ENCODE peak calls at places on chromosomes 1 and 21, in nine cellular contexts. One of them, this sample, is unnamed.

GRCh38 chr1:237684236-237684635 is 206.5 kb downstream of the ZP4 start:
- DNase-seq in neural crest cell: no peak
- DNase-seq in HTR-8/SVneo: no peak
- DNase-seq in DMS 273 treated with DMSO at 0.1 percent for 48 hours: no peak
- DNase-seq in nucleus accumbens: no peak
- DNase-seq in T-cell: no peak
- DNase-seq in stomach: no peak
- DNase-seq in NCI-H82: no peak
- DNase-seq in activated CD4-positive, alpha-beta T cell treated with anti-CD3 and anti-CD28 coated beads, Interleukin-2, amount 10 ng/mL, durations not matched to agents 7 days and 5 days: no peak
- DNase-seq in this sample: no peak

GRCh38 chr1:210049616-210050015 is 111.6 kb downstream of the SYT14 start:
- DNase-seq in HTR-8/SVneo: no peak
- DNase-seq in T-cell: no peak
- DNase-seq in NCI-H82: no peak
- DNase-seq in neural crest cell: no peak
- DNase-seq in nucleus accumbens: no peak
- DNase-seq in stomach: no peak
- DNase-seq in DMS 273 treated with DMSO at 0.1 percent for 48 hours: no peak
- DNase-seq in activated CD4-positive, alpha-beta T cell treated with anti-CD3 and anti-CD28 coated beads, Interleukin-2, amount 10 ng/mL, durations not matched to agents 7 days and 5 days: no peak
- DNase-seq in this sample: no peak

GRCh38 chr21:44984792-44985440 is 45.1 kb downstream of the SLX9 start:
- DNase-seq in stomach: no peak
- DNase-seq in NCI-H82: no peak
- DNase-seq in neural crest cell: no peak
- DNase-seq in nucleus accumbens: no peak
- DNase-seq in DMS 273 treated with DMSO at 0.1 percent for 48 hours: no peak
- DNase-seq in HTR-8/SVneo: no peak
- DNase-seq in activated CD4-positive, alpha-beta T cell treated with anti-CD3 and anti-CD28 coated beads, Interleukin-2, amount 10 ng/mL, durations not matched to agents 7 days and 5 days: no peak
- DNase-seq in T-cell: no peak
- DNase-seq in this sample: no peak

GRCh38 chr1:228276901-228277490 is 69.2 kb downstream of the OBSCN start:
- DNase-seq in neural crest cell: no peak
- DNase-seq in NCI-H82: no peak
- DNase-seq in HTR-8/SVneo: no peak
- DNase-seq in stomach: no peak
- DNase-seq in T-cell: no peak
- DNase-seq in nucleus accumbens: no peak
- DNase-seq in activated CD4-positive, alpha-beta T cell treated with anti-CD3 and anti-CD28 coated beads, Interleukin-2, amount 10 ng/mL, durations not matched to agents 7 days and 5 days: no peak
- DNase-seq in DMS 273 treated with DMSO at 0.1 percent for 48 hours: no peak
- DNase-seq in this sample: no peak

GRCh38 chr1:197173571-197174482 is 27.4 kb upstream of the ASPM start:
- DNase-seq in T-cell: no peak
- DNase-seq in DMS 273 treated with DMSO at 0.1 percent for 48 hours: no peak
- DNase-seq in stomach: no peak
- DNase-seq in activated CD4-positive, alpha-beta T cell treated with anti-CD3 and anti-CD28 coated beads, Interleukin-2, amount 10 ng/mL, durations not matched to agents 7 days and 5 days: no peak
- DNase-seq in HTR-8/SVneo: no peak
- DNase-seq in nucleus accumbens: no peak
- DNase-seq in NCI-H82: no peak
- DNase-seq in neural crest cell: no peak
- DNase-seq in this sample: no peak

GRCh38 chr21:38388219-38388618 is 110.1 kb downstream of the ERG start:
- DNase-seq in activated CD4-positive, alpha-beta T cell treated with anti-CD3 and anti-CD28 coated beads, Interleukin-2, amount 10 ng/mL, durations not matched to agents 7 days and 5 days: no peak
- DNase-seq in HTR-8/SVneo: no peak
- DNase-seq in neural crest cell: no peak
- DNase-seq in stomach: no peak
- DNase-seq in T-cell: no peak
- DNase-seq in nucleus accumbens: no peak
- DNase-seq in DMS 273 treated with DMSO at 0.1 percent for 48 hours: no peak
- DNase-seq in NCI-H82: no peak
- DNase-seq in this sample: no peak

GRCh38 chr21:42377211-42377950 is 11.0 kb upstream of the TFF1 start:
- DNase-seq in activated CD4-positive, alpha-beta T cell treated with anti-CD3 and anti-CD28 coated beads, Interleukin-2, amount 10 ng/mL, durations not matched to agents 7 days and 5 days: no peak
- DNase-seq in NCI-H82: no peak
- DNase-seq in T-cell: no peak
- DNase-seq in nucleus accumbens: no peak
- DNase-seq in neural crest cell: no peak
- DNase-seq in DMS 273 treated with DMSO at 0.1 percent for 48 hours: no peak
- DNase-seq in HTR-8/SVneo: no peak
- DNase-seq in stomach: no peak
- DNase-seq in this sample: no peak

GRCh38 chr21:20790113-20790512 is 208.1 kb upstream of the NCAM2 start:
- DNase-seq in stomach: no peak
- DNase-seq in DMS 273 treated with DMSO at 0.1 percent for 48 hours: no peak
- DNase-seq in HTR-8/SVneo: no peak
- DNase-seq in NCI-H82: no peak
- DNase-seq in neural crest cell: no peak
- DNase-seq in activated CD4-positive, alpha-beta T cell treated with anti-CD3 and anti-CD28 coated beads, Interleukin-2, amount 10 ng/mL, durations not matched to agents 7 days and 5 days: no peak
- DNase-seq in nucleus accumbens: no peak
- DNase-seq in T-cell: no peak
- DNase-seq in this sample: no peak

GRCh38 chr1:101237229-101237837 is 514 bp downstream of the S1PR1 start:
- DNase-seq in stomach: no peak
- DNase-seq in NCI-H82: peak
- DNase-seq in nucleus accumbens: no peak
- DNase-seq in neural crest cell: no peak
- DNase-seq in activated CD4-positive, alpha-beta T cell treated with anti-CD3 and anti-CD28 coated beads, Interleukin-2, amount 10 ng/mL, durations not matched to agents 7 days and 5 days: peak
- DNase-seq in DMS 273 treated with DMSO at 0.1 percent for 48 hours: no peak
- DNase-seq in HTR-8/SVneo: no peak
- DNase-seq in T-cell: peak
- DNase-seq in this sample: peak

GRCh38 chr1:43537423-43538142 is 6.9 kb downstream of the PTPRF start:
- DNase-seq in T-cell: no peak
- DNase-seq in NCI-H82: no peak
- DNase-seq in stomach: peak
- DNase-seq in activated CD4-positive, alpha-beta T cell treated with anti-CD3 and anti-CD28 coated beads, Interleukin-2, amount 10 ng/mL, durations not matched to agents 7 days and 5 days: no peak
- DNase-seq in nucleus accumbens: no peak
- DNase-seq in HTR-8/SVneo: no peak
- DNase-seq in DMS 273 treated with DMSO at 0.1 percent for 48 hours: no peak
- DNase-seq in neural crest cell: no peak
- DNase-seq in this sample: no peak

GRCh38 chr1:183239220-183239742 is 53.2 kb downstream of the LAMC2 start:
- DNase-seq in DMS 273 treated with DMSO at 0.1 percent for 48 hours: no peak
- DNase-seq in stomach: no peak
- DNase-seq in HTR-8/SVneo: no peak
- DNase-seq in NCI-H82: no peak
- DNase-seq in activated CD4-positive, alpha-beta T cell treated with anti-CD3 and anti-CD28 coated beads, Interleukin-2, amount 10 ng/mL, durations not matched to agents 7 days and 5 days: no peak
- DNase-seq in nucleus accumbens: no peak
- DNase-seq in neural crest cell: no peak
- DNase-seq in T-cell: no peak
- DNase-seq in this sample: no peak

GRCh38 chr1:91617242-91617837 is 116.7 kb downstream of the CDC7 start:
- DNase-seq in activated CD4-positive, alpha-beta T cell treated with anti-CD3 and anti-CD28 coated beads, Interleukin-2, amount 10 ng/mL, durations not matched to agents 7 days and 5 days: no peak
- DNase-seq in nucleus accumbens: no peak
- DNase-seq in T-cell: no peak
- DNase-seq in NCI-H82: peak
- DNase-seq in HTR-8/SVneo: no peak
- DNase-seq in neural crest cell: no peak
- DNase-seq in DMS 273 treated with DMSO at 0.1 percent for 48 hours: no peak
- DNase-seq in stomach: no peak
- DNase-seq in this sample: peak

GRCh38 chr1:202806845-202807366 is 1.3 kb downstream of the KDM5B start:
- DNase-seq in T-cell: no peak
- DNase-seq in activated CD4-positive, alpha-beta T cell treated with anti-CD3 and anti-CD28 coated beads, Interleukin-2, amount 10 ng/mL, durations not matched to agents 7 days and 5 days: peak
- DNase-seq in nucleus accumbens: no peak
- DNase-seq in DMS 273 treated with DMSO at 0.1 percent for 48 hours: no peak
- DNase-seq in neural crest cell: peak
- DNase-seq in NCI-H82: peak
- DNase-seq in HTR-8/SVneo: no peak
- DNase-seq in stomach: no peak
- DNase-seq in this sample: peak

GRCh38 chr1:213749558-213749957 is 238.2 kb upstream of the PROX1 start:
- DNase-seq in nucleus accumbens: no peak
- DNase-seq in activated CD4-positive, alpha-beta T cell treated with anti-CD3 and anti-CD28 coated beads, Interleukin-2, amount 10 ng/mL, durations not matched to agents 7 days and 5 days: no peak
- DNase-seq in HTR-8/SVneo: no peak
- DNase-seq in NCI-H82: no peak
- DNase-seq in neural crest cell: no peak
- DNase-seq in DMS 273 treated with DMSO at 0.1 percent for 48 hours: no peak
- DNase-seq in T-cell: no peak
- DNase-seq in stomach: no peak
- DNase-seq in this sample: no peak

GRCh38 chr21:34548782-34549376 is 36.9 kb upstream of the KCNE1 start:
- DNase-seq in neural crest cell: no peak
- DNase-seq in stomach: no peak
- DNase-seq in activated CD4-positive, alpha-beta T cell treated with anti-CD3 and anti-CD28 coated beads, Interleukin-2, amount 10 ng/mL, durations not matched to agents 7 days and 5 days: no peak
- DNase-seq in HTR-8/SVneo: no peak
- DNase-seq in nucleus accumbens: no peak
- DNase-seq in NCI-H82: no peak
- DNase-seq in DMS 273 treated with DMSO at 0.1 percent for 48 hours: no peak
- DNase-seq in T-cell: no peak
- DNase-seq in this sample: no peak

GRCh38 chr1:37940299-37940947 is 6.4 kb downstream of the INPP5B start:
- DNase-seq in T-cell: no peak
- DNase-seq in activated CD4-positive, alpha-beta T cell treated with anti-CD3 and anti-CD28 coated beads, Interleukin-2, amount 10 ng/mL, durations not matched to agents 7 days and 5 days: no peak
- DNase-seq in DMS 273 treated with DMSO at 0.1 percent for 48 hours: peak
- DNase-seq in nucleus accumbens: no peak
- DNase-seq in stomach: peak
- DNase-seq in HTR-8/SVneo: no peak
- DNase-seq in NCI-H82: no peak
- DNase-seq in neural crest cell: no peak
- DNase-seq in this sample: no peak

GRCh38 chr1:231107600-231108326 is 54.1 kb upstream of the TRIM67 start:
- DNase-seq in neural crest cell: no peak
- DNase-seq in stomach: no peak
- DNase-seq in NCI-H82: no peak
- DNase-seq in HTR-8/SVneo: no peak
- DNase-seq in activated CD4-positive, alpha-beta T cell treated with anti-CD3 and anti-CD28 coated beads, Interleukin-2, amount 10 ng/mL, durations not matched to agents 7 days and 5 days: no peak
- DNase-seq in T-cell: no peak
- DNase-seq in DMS 273 treated with DMSO at 0.1 percent for 48 hours: no peak
- DNase-seq in nucleus accumbens: no peak
- DNase-seq in this sample: no peak

GRCh38 chr1:85553416-85553815 is 27.1 kb upstream of the CCN1 start:
- DNase-seq in stomach: no peak
- DNase-seq in neural crest cell: no peak
- DNase-seq in NCI-H82: no peak
- DNase-seq in T-cell: no peak
- DNase-seq in nucleus accumbens: no peak
- DNase-seq in activated CD4-positive, alpha-beta T cell treated with anti-CD3 and anti-CD28 coated beads, Interleukin-2, amount 10 ng/mL, durations not matched to agents 7 days and 5 days: no peak
- DNase-seq in DMS 273 treated with DMSO at 0.1 percent for 48 hours: no peak
- DNase-seq in HTR-8/SVneo: no peak
- DNase-seq in this sample: no peak

GRCh38 chr1:23555949-23556640 is 3.2 kb downstream of the ID3 start:
- DNase-seq in activated CD4-positive, alpha-beta T cell treated with anti-CD3 and anti-CD28 coated beads, Interleukin-2, amount 10 ng/mL, durations not matched to agents 7 days and 5 days: no peak
- DNase-seq in stomach: no peak
- DNase-seq in NCI-H82: peak
- DNase-seq in T-cell: no peak
- DNase-seq in HTR-8/SVneo: no peak
- DNase-seq in neural crest cell: no peak
- DNase-seq in nucleus accumbens: no peak
- DNase-seq in DMS 273 treated with DMSO at 0.1 percent for 48 hours: peak
- DNase-seq in this sample: peak

GRCh38 chr1:176193023-176193422 is 14.1 kb downstream of the COP1 start:
- DNase-seq in DMS 273 treated with DMSO at 0.1 percent for 48 hours: no peak
- DNase-seq in NCI-H82: no peak
- DNase-seq in activated CD4-positive, alpha-beta T cell treated with anti-CD3 and anti-CD28 coated beads, Interleukin-2, amount 10 ng/mL, durations not matched to agents 7 days and 5 days: no peak
- DNase-seq in nucleus accumbens: no peak
- DNase-seq in stomach: no peak
- DNase-seq in neural crest cell: no peak
- DNase-seq in T-cell: no peak
- DNase-seq in HTR-8/SVneo: no peak
- DNase-seq in this sample: no peak

GRCh38 chr1:197235355-197235754 is 32.7 kb upstream of the CRB1 start:
- DNase-seq in NCI-H82: no peak
- DNase-seq in activated CD4-positive, alpha-beta T cell treated with anti-CD3 and anti-CD28 coated beads, Interleukin-2, amount 10 ng/mL, durations not matched to agents 7 days and 5 days: no peak
- DNase-seq in T-cell: no peak
- DNase-seq in DMS 273 treated with DMSO at 0.1 percent for 48 hours: no peak
- DNase-seq in nucleus accumbens: no peak
- DNase-seq in HTR-8/SVneo: no peak
- DNase-seq in stomach: no peak
- DNase-seq in neural crest cell: no peak
- DNase-seq in this sample: no peak

GRCh38 chr21:44919111-44919912 is 1.4 kb downstream of the ITGB2 start:
- DNase-seq in neural crest cell: no peak
- DNase-seq in DMS 273 treated with DMSO at 0.1 percent for 48 hours: no peak
- DNase-seq in HTR-8/SVneo: no peak
- DNase-seq in NCI-H82: no peak
- DNase-seq in stomach: no peak
- DNase-seq in activated CD4-positive, alpha-beta T cell treated with anti-CD3 and anti-CD28 coated beads, Interleukin-2, amount 10 ng/mL, durations not matched to agents 7 days and 5 days: no peak
- DNase-seq in T-cell: no peak
- DNase-seq in nucleus accumbens: no peak
- DNase-seq in this sample: no peak

GRCh38 chr1:109466440-109467300 is at the start of gene SYPL2:
- DNase-seq in nucleus accumbens: no peak
- DNase-seq in T-cell: no peak
- DNase-seq in stomach: peak
- DNase-seq in DMS 273 treated with DMSO at 0.1 percent for 48 hours: no peak
- DNase-seq in neural crest cell: peak
- DNase-seq in HTR-8/SVneo: peak
- DNase-seq in activated CD4-positive, alpha-beta T cell treated with anti-CD3 and anti-CD28 coated beads, Interleukin-2, amount 10 ng/mL, durations not matched to agents 7 days and 5 days: no peak
- DNase-seq in NCI-H82: peak
- DNase-seq in this sample: peak

GRCh38 chr1:54152696-54153095 is at the start of gene CDCP2:
- DNase-seq in stomach: no peak
- DNase-seq in neural crest cell: no peak
- DNase-seq in DMS 273 treated with DMSO at 0.1 percent for 48 hours: no peak
- DNase-seq in nucleus accumbens: no peak
- DNase-seq in HTR-8/SVneo: no peak
- DNase-seq in NCI-H82: no peak
- DNase-seq in activated CD4-positive, alpha-beta T cell treated with anti-CD3 and anti-CD28 coated beads, Interleukin-2, amount 10 ng/mL, durations not matched to agents 7 days and 5 days: no peak
- DNase-seq in T-cell: no peak
- DNase-seq in this sample: no peak

GRCh38 chr1:211643324-211644212 is 31.9 kb downstream of the NEK2 start:
- DNase-seq in activated CD4-positive, alpha-beta T cell treated with anti-CD3 and anti-CD28 coated beads, Interleukin-2, amount 10 ng/mL, durations not matched to agents 7 days and 5 days: peak
- DNase-seq in T-cell: peak
- DNase-seq in neural crest cell: no peak
- DNase-seq in HTR-8/SVneo: no peak
- DNase-seq in DMS 273 treated with DMSO at 0.1 percent for 48 hours: peak
- DNase-seq in NCI-H82: peak
- DNase-seq in stomach: peak
- DNase-seq in nucleus accumbens: peak
- DNase-seq in this sample: no peak

GRCh38 chr1:206037521-206037920 is 13.8 kb upstream of the CTSE start:
- DNase-seq in nucleus accumbens: no peak
- DNase-seq in neural crest cell: no peak
- DNase-seq in T-cell: no peak
- DNase-seq in activated CD4-positive, alpha-beta T cell treated with anti-CD3 and anti-CD28 coated beads, Interleukin-2, amount 10 ng/mL, durations not matched to agents 7 days and 5 days: no peak
- DNase-seq in NCI-H82: peak
- DNase-seq in HTR-8/SVneo: no peak
- DNase-seq in stomach: no peak
- DNase-seq in DMS 273 treated with DMSO at 0.1 percent for 48 hours: no peak
- DNase-seq in this sample: no peak

GRCh38 chr1:4986266-4986665 is 331.9 kb downstream of the AJAP1 start:
- DNase-seq in NCI-H82: no peak
- DNase-seq in stomach: no peak
- DNase-seq in activated CD4-positive, alpha-beta T cell treated with anti-CD3 and anti-CD28 coated beads, Interleukin-2, amount 10 ng/mL, durations not matched to agents 7 days and 5 days: no peak
- DNase-seq in T-cell: no peak
- DNase-seq in neural crest cell: no peak
- DNase-seq in DMS 273 treated with DMSO at 0.1 percent for 48 hours: no peak
- DNase-seq in HTR-8/SVneo: no peak
- DNase-seq in nucleus accumbens: no peak
- DNase-seq in this sample: no peak

GRCh38 chr1:63662846-63663245 is 69.6 kb downstream of the PGM1 start:
- DNase-seq in NCI-H82: no peak
- DNase-seq in DMS 273 treated with DMSO at 0.1 percent for 48 hours: no peak
- DNase-seq in neural crest cell: no peak
- DNase-seq in T-cell: no peak
- DNase-seq in nucleus accumbens: no peak
- DNase-seq in HTR-8/SVneo: peak
- DNase-seq in stomach: no peak
- DNase-seq in activated CD4-positive, alpha-beta T cell treated with anti-CD3 and anti-CD28 coated beads, Interleukin-2, amount 10 ng/mL, durations not matched to agents 7 days and 5 days: no peak
- DNase-seq in this sample: no peak

GRCh38 chr1:55959136-55959548 is 620.2 kb downstream of the PLPP3 start:
- DNase-seq in DMS 273 treated with DMSO at 0.1 percent for 48 hours: no peak
- DNase-seq in NCI-H82: no peak
- DNase-seq in T-cell: no peak
- DNase-seq in activated CD4-positive, alpha-beta T cell treated with anti-CD3 and anti-CD28 coated beads, Interleukin-2, amount 10 ng/mL, durations not matched to agents 7 days and 5 days: no peak
- DNase-seq in neural crest cell: no peak
- DNase-seq in stomach: no peak
- DNase-seq in nucleus accumbens: no peak
- DNase-seq in HTR-8/SVneo: no peak
- DNase-seq in this sample: no peak

GRCh38 chr21:32206631-32207030 is 72.2 kb downstream of the MIS18A start:
- DNase-seq in nucleus accumbens: no peak
- DNase-seq in DMS 273 treated with DMSO at 0.1 percent for 48 hours: no peak
- DNase-seq in NCI-H82: peak
- DNase-seq in stomach: no peak
- DNase-seq in activated CD4-positive, alpha-beta T cell treated with anti-CD3 and anti-CD28 coated beads, Interleukin-2, amount 10 ng/mL, durations not matched to agents 7 days and 5 days: no peak
- DNase-seq in HTR-8/SVneo: no peak
- DNase-seq in neural crest cell: no peak
- DNase-seq in T-cell: no peak
- DNase-seq in this sample: no peak

GRCh38 chr21:26096972-26097371 is 73.6 kb downstream of the APP start:
- DNase-seq in activated CD4-positive, alpha-beta T cell treated with anti-CD3 and anti-CD28 coated beads, Interleukin-2, amount 10 ng/mL, durations not matched to agents 7 days and 5 days: no peak
- DNase-seq in NCI-H82: peak
- DNase-seq in DMS 273 treated with DMSO at 0.1 percent for 48 hours: no peak
- DNase-seq in stomach: no peak
- DNase-seq in neural crest cell: no peak
- DNase-seq in HTR-8/SVneo: no peak
- DNase-seq in nucleus accumbens: no peak
- DNase-seq in T-cell: no peak
- DNase-seq in this sample: no peak